ENCODE peak calls at places on chromosomes 1 and 21, in four cellular contexts. Y is CD8-positive, alpha-beta T cell; T is brain microvascular endothelial cell; G is progenitor cell of endocrine pancreas. R is an unnamed sample.

GRCh38 chr1:115300087-115300856 is 37.8 kb downstream of the NGF start:
- DNase-seq in Y (no peak), T (no peak), G (no peak), R (no peak)

GRCh38 chr1:38624341-38625039 is 235.1 kb downstream of the RRAGC start:
- DNase-seq in Y (no peak), G (no peak), T (no peak), R (no peak)

GRCh38 chr21:44951186-44951915 is 11.5 kb downstream of the SLX9 start:
- DNase-seq in T (no peak), G (no peak), Y (no peak), R (no peak)

GRCh38 chr1:232508161-232508661 is 121.7 kb downstream of the SIPA1L2 start:
- DNase-seq in Y (no peak), G (no peak), T (no peak), R (no peak)

GRCh38 chr1:204923209-204923608 is 52.5 kb downstream of the NFASC start:
- DNase-seq in Y (no peak), G (no peak), T (no peak), R (no peak)

GRCh38 chr21:46195595-46196195 is 11.4 kb upstream of the SPATC1L start:
- DNase-seq in Y (no peak), G (peak), T (no peak), R (peak)

GRCh38 chr1:229759037-229759435 is 133.0 kb downstream of the URB2 start:
- DNase-seq in G (no peak), Y (no peak), T (peak), R (no peak)

GRCh38 chr1:109255097-109255651 is 5.8 kb downstream of the CELSR2 start:
- DNase-seq in T (no peak), Y (no peak), G (no peak), R (no peak)

GRCh38 chr1:91781371-91781825 is 104.6 kb downstream of the TGFBR3 start:
- DNase-seq in G (no peak), Y (no peak), T (peak), R (no peak)

GRCh38 chr1:227937531-227938145 is 10.1 kb downstream of the WNT9A start:
- DNase-seq in Y (no peak), T (no peak), G (no peak), R (no peak)

GRCh38 chr1:97077221-97077620 is 355.6 kb downstream of the PTBP2 start:
- DNase-seq in G (no peak), T (no peak), Y (no peak), R (no peak)

GRCh38 chr1:92953491-92953890 is 7.8 kb downstream of the DIPK1A start:
- DNase-seq in G (no peak), T (no peak), Y (peak), R (no peak)

GRCh38 chr1:193421487-193421886 is 235.1 kb upstream of the B3GALT2 start:
- DNase-seq in T (no peak), Y (no peak), G (no peak), R (no peak)

GRCh38 chr21:42846221-42846620 is 33.1 kb downstream of the WDR4 start:
- DNase-seq in T (no peak), Y (no peak), G (no peak), R (no peak)

DNA sequence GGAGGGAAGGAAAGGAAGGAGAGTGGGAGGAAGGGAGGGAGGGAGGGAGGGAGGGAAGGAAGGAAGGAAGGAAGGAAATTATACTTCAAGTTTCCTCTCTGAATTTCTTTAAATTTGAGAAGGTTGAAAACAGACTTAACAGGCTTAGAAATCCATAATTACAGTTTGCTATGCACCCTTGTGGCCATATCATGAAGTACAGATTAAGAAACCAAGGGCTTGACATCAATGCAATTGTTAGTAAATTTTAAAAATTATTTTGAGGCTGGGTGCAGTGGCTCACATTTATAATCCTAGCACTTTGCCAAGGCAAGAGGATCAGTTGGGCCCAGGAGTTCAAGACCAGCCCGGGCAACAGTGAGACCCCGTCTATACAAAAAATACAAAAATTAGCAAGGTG is 14.4 kb downstream of the ANP32E start:
- DNase-seq in Y (no peak), G (no peak), T (peak), R (no peak)
- TF ChIP-seq CTCF in Y (peak), G (peak), T (peak), R (peak)

GRCh38 chr1:27318596-27318995 is 3.4 kb upstream of the TMEM222 start:
- DNase-seq in Y (no peak), G (no peak), T (no peak), R (no peak)

GRCh38 chr1:27325286-27325685 is 3.3 kb downstream of the TMEM222 start:
- DNase-seq in T (no peak), G (no peak), Y (no peak), R (no peak)

GRCh38 chr1:27322569-27323116 is 680 bp downstream of the TMEM222 start:
- DNase-seq in T (no peak), G (no peak), Y (no peak), R (no peak)

GRCh38 chr1:27318137-27318536 is 3.8 kb upstream of the TMEM222 start:
- DNase-seq in Y (no peak), G (no peak), T (no peak), R (no peak)

GRCh38 chr1:27321813-27322568 is at the start of gene TMEM222:
- DNase-seq in T (peak), Y (peak), G (peak), R (peak)
- TF ChIP-seq CTCF in T (no peak), Y (no peak), G (no peak), R (peak)

GRCh38 chr1:179952181-179952580 is 2.4 kb upstream of the CEP350 start:
- DNase-seq in T (no peak), Y (no peak), G (no peak), R (no peak)

GRCh38 chr1:179955731-179956130 is 1.1 kb downstream of the CEP350 start:
- DNase-seq in G (no peak), Y (no peak), T (no peak), R (no peak)

GRCh38 chr1:179955318-179955638 is 668 bp downstream of the CEP350 start:
- DNase-seq in G (no peak), Y (no peak), T (no peak), R (no peak)

GRCh38 chr1:179954494-179955317 is at the start of gene CEP350:
- DNase-seq in T (peak), G (peak), Y (peak), R (peak)

DNA sequence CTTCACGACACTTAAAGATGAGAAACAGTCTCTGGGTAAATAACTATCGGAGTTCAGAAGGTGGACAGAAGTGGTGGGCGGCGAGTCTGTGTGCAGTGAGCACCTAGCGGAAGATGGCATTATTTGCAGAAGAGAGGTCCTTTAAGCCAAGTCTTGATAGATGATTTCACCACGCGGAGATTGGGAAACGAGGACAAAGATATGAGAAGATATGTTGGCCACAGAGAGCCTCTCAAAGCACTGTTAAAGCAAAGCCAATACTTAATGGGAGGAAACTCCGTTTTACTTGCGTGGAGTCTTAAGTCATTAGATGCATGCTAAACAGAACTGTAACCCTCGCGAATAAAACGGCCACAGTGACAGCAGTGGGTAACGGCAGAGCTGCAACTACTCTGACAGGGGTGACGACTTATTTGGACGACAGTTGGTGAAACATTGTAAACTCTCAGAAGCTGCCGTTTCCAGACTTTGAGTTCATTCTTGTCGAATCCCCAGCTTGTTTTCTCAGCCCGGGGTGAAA is 576 bp upstream of the CEP350 start:
- DNase-seq in G (no peak), T (peak), Y (no peak), R (no peak)
- TF ChIP-seq CTCF in G (peak), T (peak), Y (peak), R (peak)

GRCh38 chr1:225437710-225438437 is 10.0 kb upstream of the LBR start:
- DNase-seq in G (no peak), T (no peak), Y (no peak), R (no peak)
- TF ChIP-seq CTCF in G (peak), T (peak), Y (no peak), R (peak)

GRCh38 chr1:25695066-25695990 is 78.7 kb downstream of the MAN1C1 start:
- DNase-seq in Y (no peak), G (no peak), T (peak), R (no peak)
- TF ChIP-seq CTCF in Y (no peak), G (no peak), T (peak), R (no peak)

GRCh38 chr21:14054682-14055081 is 156.1 kb downstream of the LIPI start:
- DNase-seq in G (no peak), T (no peak), Y (no peak), R (no peak)

GRCh38 chr21:14056771-14057191 is 154.0 kb downstream of the LIPI start:
- DNase-seq in T (no peak), G (no peak), Y (no peak), R (no peak)

GRCh38 chr21:14058566-14058965 is 152.2 kb downstream of the LIPI start:
- DNase-seq in T (no peak), Y (no peak), G (no peak), R (no peak)

DNA sequence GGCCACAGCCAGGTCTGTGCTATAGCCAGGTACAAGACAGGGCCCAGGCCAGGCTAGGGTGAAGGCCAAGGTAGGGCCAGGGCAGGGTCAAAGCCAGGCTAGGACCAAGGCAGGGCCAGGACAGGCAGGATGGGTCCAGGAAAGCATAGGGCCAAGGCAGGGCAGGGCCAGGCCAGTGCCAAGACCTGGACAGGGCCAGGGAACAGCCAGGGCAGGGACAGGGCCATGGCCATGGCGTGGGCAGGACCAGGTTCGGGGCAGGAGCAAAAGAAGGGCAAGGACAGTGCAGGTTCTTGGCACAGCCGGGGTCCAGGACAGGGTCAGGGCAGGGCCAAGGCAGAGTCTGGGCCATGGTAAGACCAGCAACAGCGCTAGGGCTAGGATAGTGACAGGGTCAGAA is 153.4 kb downstream of the LIPI start:
- DNase-seq in Y (no peak), T (no peak), G (no peak), R (no peak)
- TF ChIP-seq CTCF in Y (no peak), T (no peak), G (no peak), R (no peak)

DNA sequence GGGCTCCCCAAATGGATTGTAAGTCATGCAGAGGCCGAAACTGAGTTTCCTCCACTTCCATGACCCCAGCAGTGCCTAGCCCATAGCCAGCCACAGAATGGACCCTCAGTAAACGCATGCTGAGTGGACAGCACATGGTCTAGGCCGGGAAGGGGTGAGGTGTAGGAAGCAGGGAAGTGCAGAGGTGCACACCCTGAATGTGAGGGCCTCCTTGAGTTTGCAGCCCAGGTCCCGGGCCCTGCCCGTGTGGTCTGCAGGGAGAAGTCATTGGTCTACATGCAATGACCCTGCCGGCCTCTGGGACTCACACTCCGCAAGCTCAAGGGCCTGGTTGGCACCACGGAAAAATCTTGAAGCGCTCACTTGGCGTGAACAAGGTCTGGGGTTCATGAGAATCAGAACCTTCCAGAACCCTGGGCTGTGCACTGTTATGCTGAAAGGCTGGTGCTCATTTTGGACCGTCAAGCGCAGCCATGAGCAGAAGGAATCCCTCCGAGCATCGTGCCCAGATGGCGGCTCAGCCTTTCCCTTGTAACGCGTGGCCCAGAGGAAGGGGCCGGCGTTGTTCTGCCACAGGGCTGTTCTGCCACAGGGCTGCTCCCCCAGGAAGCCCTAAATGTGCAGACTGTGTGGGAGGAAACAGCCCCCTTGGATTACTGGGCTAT is 66.4 kb downstream of the PSMG1 start:
- DNase-seq in G (no peak), T (no peak), Y (no peak), R (no peak)
- TF ChIP-seq CTCF in G (no peak), T (no peak), Y (no peak), R (no peak)

DNA sequence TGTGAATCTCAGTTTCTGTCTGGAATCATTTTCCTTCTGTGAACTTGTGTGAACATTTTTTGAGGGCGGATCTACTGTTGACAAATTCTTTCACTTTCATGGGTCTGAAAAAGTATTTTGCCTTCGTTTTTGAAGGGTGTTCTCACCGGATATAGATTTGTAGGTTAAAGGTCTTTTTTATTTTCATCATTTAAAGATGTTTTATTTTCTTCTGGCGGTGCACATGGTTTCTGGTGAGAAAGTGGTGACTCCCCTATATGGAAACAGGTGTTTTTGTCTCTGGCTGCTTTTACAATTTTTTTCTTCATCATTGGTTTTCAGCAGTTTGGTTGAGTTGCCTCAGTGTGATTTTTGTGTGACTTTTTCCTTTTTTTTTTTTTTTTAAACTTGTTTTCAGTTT is 94.9 kb downstream of the DYRK1A start:
- DNase-seq in G (no peak), T (no peak), Y (no peak), R (no peak)
- TF ChIP-seq CTCF in G (no peak), T (no peak), Y (no peak), R (no peak)

GRCh38 chr1:89715677-89716076 is 82.8 kb downstream of the LRRC8C start:
- DNase-seq in T (no peak), G (no peak), Y (no peak), R (no peak)

GRCh38 chr1:89720839-89721238 is 87.9 kb downstream of the LRRC8C start:
- DNase-seq in G (no peak), T (no peak), Y (no peak), R (no peak)

GRCh38 chr1:89723144-89723543 is 90.2 kb downstream of the LRRC8C start:
- DNase-seq in G (no peak), Y (no peak), T (no peak), R (no peak)

GRCh38 chr1:89721351-89721750 is 88.4 kb downstream of the LRRC8C start:
- DNase-seq in Y (peak), T (peak), G (no peak), R (no peak)

DNA sequence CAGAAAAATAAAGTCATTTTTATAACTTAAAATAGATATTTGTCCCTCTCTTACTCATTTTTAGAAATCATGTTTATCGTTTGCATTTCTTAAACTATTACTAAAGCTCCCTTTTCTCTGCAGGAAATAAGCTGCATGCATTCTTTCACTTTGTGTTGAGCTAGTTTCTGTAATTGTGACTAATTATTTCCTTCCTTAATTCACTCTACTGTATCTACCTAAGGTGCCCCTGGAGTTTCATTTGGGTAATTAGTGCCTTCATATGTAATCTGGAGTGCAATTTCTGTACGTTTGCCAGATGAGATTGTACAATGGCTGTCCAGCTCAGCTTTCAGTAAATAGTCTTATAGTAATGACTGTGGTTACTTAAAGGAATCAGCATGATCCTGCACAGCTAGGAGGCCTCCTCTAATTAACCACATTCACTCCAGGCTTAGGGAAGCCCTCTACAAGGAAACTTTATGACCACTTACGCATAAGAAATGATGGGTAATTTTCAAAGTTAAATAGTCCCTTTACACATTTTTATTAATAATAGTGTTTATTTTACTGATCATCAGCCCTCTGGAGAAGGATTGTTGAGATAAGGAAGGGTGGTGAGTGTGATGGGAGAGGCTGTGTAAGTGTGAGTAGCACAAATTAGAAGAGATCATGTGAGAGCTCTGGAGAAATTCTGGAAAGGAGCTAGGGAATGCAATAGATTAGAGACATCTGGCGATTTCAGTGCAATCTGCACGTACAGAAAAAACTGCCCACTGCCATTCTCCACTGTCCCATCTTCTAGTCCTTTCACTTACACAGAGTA is 86.8 kb downstream of the LRRC8C start:
- DNase-seq in T (no peak), Y (no peak), G (no peak), R (no peak)
- TF ChIP-seq CTCF in T (no peak), Y (no peak), G (no peak), R (no peak)

GRCh38 chr1:116359060-116359830 is 13.8 kb upstream of the ATP1A1 start:
- DNase-seq in T (peak), Y (no peak), G (no peak), R (no peak)

GRCh38 chr1:116359871-116360270 is 13.2 kb upstream of the ATP1A1 start:
- DNase-seq in T (no peak), Y (no peak), G (no peak), R (no peak)

GRCh38 chr1:116362050-116362449 is 11.0 kb upstream of the ATP1A1 start:
- DNase-seq in G (no peak), Y (no peak), T (no peak), R (no peak)

GRCh38 chr1:116361648-116362047 is 11.4 kb upstream of the ATP1A1 start:
- DNase-seq in G (no peak), Y (no peak), T (no peak), R (no peak)

GRCh38 chr1:116360435-116361173 is 12.4 kb upstream of the ATP1A1 start:
- DNase-seq in T (no peak), G (no peak), Y (no peak), R (no peak)
- TF ChIP-seq CTCF in T (no peak), G (peak), Y (no peak), R (peak)